ENCODE peak calls at places on chromosomes 3 and 15, in nine cellular contexts. G is tibial artery, B is heart left ventricle, Y is foreskin fibroblast, J is cardiac fibroblast, R is ovary, A is GM12865, O is body of pancreas, L is GM06990. D is an unnamed sample.
A peak's percentile ranks its signal among the peaks of the same experiment; 100 is the strongest.

GRCh38 chr3:179432021-179432420 is 19.2 kb downstream of the GNB4 start:
- DNase-seq in G (no peak), B (no peak), Y (no peak), J (no peak), R (no peak), A (peak; percentile 56), O (no peak), L (peak; percentile 38), D (no peak)

GRCh38 chr3:127820221-127820870 is 2.0 kb downstream of the MGLL start:
- DNase-seq in G (no peak), B (no peak), Y (peak; percentile 83), J (peak; percentile 43), R (no peak), A (peak; percentile 44), O (peak; percentile 25), L (no peak), D (peak; percentile 49)

GRCh38 chr3:13702226-13702820 is 153.4 kb downstream of the FBLN2 start:
- DNase-seq in G (peak; percentile 48), B (no peak), Y (no peak), J (no peak), R (no peak), A (no peak), O (no peak), L (no peak), D (no peak)

GRCh38 chr3:29349049-29349448 is 68.2 kb downstream of the RBMS3 start:
- DNase-seq in G (no peak), B (no peak), Y (no peak), J (no peak), R (no peak), A (no peak), O (no peak), L (no peak), D (no peak)

GRCh38 chr3:38723569-38724391 is 74.3 kb upstream of the SCN5A start:
- DNase-seq in G (no peak), B (peak; percentile 62), Y (peak; percentile 47), J (no peak), R (no peak), A (no peak), O (peak; percentile 19), L (no peak), D (no peak)

GRCh38 chr3:126021702-126022101 is 52.7 kb downstream of the ROPN1B start:
- DNase-seq in G (no peak), B (no peak), Y (no peak), J (no peak), R (no peak), A (no peak), O (no peak), L (no peak), D (no peak)

GRCh38 chr3:126394179-126394976 is at the start of gene CFAP100:
- DNase-seq in G (peak; percentile 71), B (no peak), Y (peak; percentile 24), J (peak; percentile 37), R (peak; percentile 59), A (no peak), O (peak; percentile 57), L (no peak), D (peak; percentile 27)

GRCh38 chr3:127394984-127395662 is 107.3 kb upstream of the PRR20G start:
- DNase-seq in G (peak; percentile 51), B (no peak), Y (no peak), J (no peak), R (no peak), A (no peak), O (no peak), L (no peak), D (no peak)

GRCh38 chr3:10312866-10313265 is 8.0 kb downstream of the SEC13 start:
- DNase-seq in G (no peak), B (no peak), Y (peak; percentile 52), J (no peak), R (no peak), A (no peak), O (no peak), L (no peak), D (no peak)

GRCh38 chr3:161101609-161102008 is 3.5 kb downstream of the B3GALNT1 start:
- DNase-seq in G (no peak), B (no peak), Y (no peak), J (no peak), R (no peak), A (no peak), O (no peak), L (no peak), D (no peak)

GRCh38 chr3:164498917-164499316 is 579.4 kb downstream of the SI start:
- DNase-seq in G (no peak), B (no peak), Y (no peak), J (no peak), R (no peak), A (no peak), O (no peak), L (no peak), D (no peak)

GRCh38 chr3:126528800-126529541 is 5.0 kb downstream of the CHST13 start:
- DNase-seq in G (no peak), B (peak; percentile 46), Y (peak; percentile 57), J (peak; percentile 5), R (no peak), A (no peak), O (peak; percentile 54), L (no peak), D (peak; percentile 77)

DNA sequence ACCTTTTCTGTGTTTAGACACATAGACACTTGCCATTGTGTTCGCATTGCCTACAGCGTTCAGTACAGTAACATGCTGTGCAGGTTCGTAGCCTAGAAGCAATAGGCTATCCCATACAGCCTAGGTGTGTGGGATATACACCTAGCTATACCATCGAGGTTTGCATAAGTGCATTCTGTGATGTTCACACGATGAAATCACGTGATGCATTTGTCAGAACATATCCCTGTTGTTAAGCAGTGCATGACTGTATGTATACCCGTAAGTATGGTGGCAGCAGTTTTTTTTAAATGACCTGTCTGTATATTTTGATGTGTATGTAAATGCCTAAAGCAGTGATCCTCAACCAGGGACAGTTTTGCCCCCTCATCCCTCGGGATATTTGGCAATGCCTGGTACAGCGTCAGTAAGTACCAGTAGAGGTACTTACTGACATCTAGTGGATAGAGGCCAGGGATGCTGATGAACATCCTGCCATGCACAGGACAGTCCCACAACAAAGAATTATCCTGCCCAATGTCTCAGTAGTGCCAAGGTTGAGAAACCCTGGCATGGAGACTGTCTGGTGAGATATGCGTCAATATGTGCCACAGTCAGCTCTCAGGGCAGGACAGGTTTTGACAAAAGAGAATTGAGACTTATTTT is 129.1 kb downstream of the HCN4 start:
- DNase-seq in G (no peak), B (no peak), Y (peak; percentile 13), J (peak; percentile 13), R (no peak), A (no peak), O (no peak), L (no peak), D (peak; percentile 13)
- TF ChIP-seq CTCF in G (no peak), B (no peak), Y (peak; percentile 14), J (peak; percentile 35), R (no peak), A (no peak), O (no peak), L (peak; percentile 31), D (peak; percentile 35)

GRCh38 chr3:72949016-72949415 is 47.6 kb upstream of the PPP4R2 start:
- DNase-seq in G (no peak), B (no peak), Y (no peak), J (no peak), R (no peak), A (no peak), O (no peak), L (no peak), D (no peak)

GRCh38 chr3:72953325-72953956 is 43.2 kb upstream of the PPP4R2 start:
- DNase-seq in G (no peak), B (no peak), Y (peak; percentile 25), J (peak; percentile 66), R (peak; percentile 64), A (no peak), O (no peak), L (no peak), D (peak; percentile 87)

GRCh38 chr3:72951259-72951722 is 45.3 kb upstream of the PPP4R2 start:
- DNase-seq in G (no peak), B (no peak), Y (no peak), J (no peak), R (no peak), A (peak; percentile 57), O (no peak), L (peak; percentile 32), D (peak; percentile 24)

GRCh38 chr3:72950372-72950771 is 46.2 kb upstream of the PPP4R2 start:
- DNase-seq in G (no peak), B (no peak), Y (no peak), J (no peak), R (no peak), A (no peak), O (no peak), L (no peak), D (no peak)

DNA sequence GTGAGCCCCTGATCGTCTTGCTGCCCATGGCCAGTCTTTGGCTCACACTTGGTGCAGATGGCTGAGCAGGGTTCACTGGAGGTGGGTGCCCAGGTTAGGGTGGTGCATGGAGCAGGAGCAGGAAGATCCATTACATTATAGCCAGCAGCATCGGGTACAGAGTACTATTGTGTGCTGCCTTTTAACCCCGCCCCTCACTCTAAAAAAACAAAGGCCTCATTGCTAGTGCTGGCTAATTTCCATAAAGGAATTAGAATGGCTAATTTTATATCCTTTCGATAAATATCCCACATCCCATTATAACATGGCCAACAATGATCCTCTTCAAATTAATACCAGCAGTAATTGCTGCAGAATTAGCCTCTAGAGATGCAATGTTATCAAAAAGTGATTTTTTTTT is 45.8 kb upstream of the PPP4R2 start:
- DNase-seq in G (no peak), B (no peak), Y (no peak), J (no peak), R (no peak), A (no peak), O (no peak), L (no peak), D (no peak)
- H3K4me3 ChIP-seq in G (no peak overlapping the region), B (no peak overlapping the region), Y (no peak overlapping the region), J (no peak overlapping the region), R (no peak overlapping the region), A (no peak overlapping the region), O (no peak overlapping the region), L (no peak overlapping the region), D (no peak overlapping the region)

GRCh38 chr15:64205202-64205601 is 42.4 kb upstream of the PPIB start:
- DNase-seq in G (no peak), B (no peak), Y (no peak), J (no peak), R (no peak), A (no peak), O (no peak), L (no peak), D (no peak)
- TF ChIP-seq CTCF in G (no peak), B (no peak), Y (no peak), J (no peak), R (no peak), A (no peak), O (no peak), L (no peak), D (no peak)

DNA sequence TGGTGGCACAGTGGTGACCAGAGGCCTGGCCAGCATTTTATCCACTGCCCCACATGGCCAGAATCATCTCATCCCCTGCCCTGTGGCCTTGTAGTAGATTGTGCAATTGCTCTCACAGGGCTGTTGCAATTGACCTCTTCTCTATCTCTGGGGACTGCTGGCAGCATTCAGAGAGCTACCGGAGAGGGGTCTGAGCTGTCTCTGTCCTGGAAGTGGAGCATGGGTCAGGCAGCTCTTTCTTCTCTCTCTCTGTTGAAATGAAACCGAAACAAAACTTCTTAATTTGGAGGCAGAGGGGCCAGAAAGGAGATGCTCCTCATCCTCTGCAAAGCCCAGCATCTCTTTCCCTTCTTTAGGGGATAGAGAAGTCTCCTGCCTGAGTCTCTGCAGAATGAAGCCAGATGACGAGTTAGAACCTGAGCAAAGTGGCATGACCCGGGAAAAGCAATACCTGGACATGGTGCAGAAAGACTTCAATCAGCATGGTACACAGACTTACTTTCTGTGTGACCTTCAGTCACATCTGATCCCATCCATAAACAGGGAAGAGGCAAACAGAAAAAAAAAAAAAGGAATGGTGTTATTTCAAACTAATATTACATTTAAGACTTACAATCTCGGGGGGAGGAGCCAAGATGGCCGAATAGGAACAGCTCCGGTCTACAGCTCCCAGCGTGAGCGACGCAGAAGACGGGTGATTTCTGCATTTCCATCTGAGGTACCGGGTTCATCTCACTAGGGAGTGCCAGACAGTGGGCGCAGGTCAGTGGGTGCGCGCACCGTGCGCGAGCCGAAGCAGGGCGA is 144.5 kb upstream of the BCL6 start:
- DNase-seq in G (no peak), B (no peak), Y (peak; percentile 25), J (peak; percentile 36), R (peak; percentile 39), A (no peak), O (peak; percentile 26), L (no peak), D (peak; percentile 80)
- H3K4me3 ChIP-seq in G (no peak overlapping the region), B (no peak overlapping the region), Y (no peak overlapping the region), J (no peak overlapping the region), R (no peak overlapping the region), A (no peak overlapping the region), O (no peak overlapping the region), L (no peak overlapping the region), D (peak overlapping the region; percentile 59)